ENCODE peak calls at places on chromosomes 1 and 21, in seven cellular contexts. Y, L, Q, R, D, Z and A are unnamed samples.

GRCh38 chr1:17538428-17539130 is 919 bp upstream of the ARHGEF10L start:
- DNase-seq in Y (no peak), L (no peak), Q (no peak), R (no peak), D (no peak), Z (peak), A (no peak)

GRCh38 chr1:156319664-156320063 is 18.4 kb downstream of the CCT3 start:
- DNase-seq in Y (no peak), L (no peak), Q (no peak), R (no peak), D (no peak), Z (no peak), A (peak)

GRCh38 chr1:61951731-61952585 is 209.7 kb downstream of the PATJ start:
- DNase-seq in Y (no peak), L (peak), Q (no peak), R (no peak), D (peak), Z (no peak), A (peak)

GRCh38 chr1:240474133-240474614 is 137.8 kb downstream of the GREM2 start:
- DNase-seq in Y (no peak), L (no peak), Q (no peak), R (no peak), D (no peak), Z (no peak), A (peak)

GRCh38 chr1:68229927-68230812 is 2.2 kb downstream of the WLS start:
- DNase-seq in Y (peak), L (peak), Q (no peak), R (no peak), D (no peak), Z (no peak), A (no peak)

GRCh38 chr1:184283999-184284398 is 102.8 kb upstream of the C1orf21 start:
- DNase-seq in Y (no peak), L (no peak), Q (no peak), R (no peak), D (peak), Z (peak), A (peak)

GRCh38 chr21:34795152-34796141 is 126.7 kb downstream of the CLIC6 start:
- DNase-seq in Y (no peak), L (peak), Q (no peak), R (no peak), D (peak), Z (no peak), A (no peak)

GRCh38 chr21:36194024-36194423 is 37.4 kb downstream of the DOP1B start:
- DNase-seq in Y (no peak), L (no peak), Q (no peak), R (no peak), D (no peak), Z (no peak), A (no peak)

GRCh38 chr21:36079010-36079649 is 9.3 kb downstream of the CBR1 start:
- DNase-seq in Y (no peak), L (no peak), Q (no peak), R (no peak), D (no peak), Z (no peak), A (peak)

GRCh38 chr21:21458124-21458631 is 460.0 kb downstream of the NCAM2 start:
- DNase-seq in Y (no peak), L (no peak), Q (peak), R (no peak), D (no peak), Z (no peak), A (no peak)

GRCh38 chr1:178575611-178576331 is 62.9 kb downstream of the TEX35 start:
- DNase-seq in Y (no peak), L (no peak), Q (no peak), R (no peak), D (no peak), Z (no peak), A (peak)

GRCh38 chr1:236979149-236979890 is 24.9 kb downstream of the MT1HL1 start:
- DNase-seq in Y (no peak), L (no peak), Q (no peak), R (no peak), D (no peak), Z (no peak), A (no peak)

GRCh38 chr1:167460836-167461235 is 57.5 kb downstream of the CD247 start:
- DNase-seq in Y (no peak), L (no peak), Q (no peak), R (no peak), D (no peak), Z (no peak), A (no peak)

GRCh38 chr1:232987741-232988140 is 37.3 kb downstream of the NTPCR start:
- DNase-seq in Y (no peak), L (no peak), Q (no peak), R (no peak), D (no peak), Z (no peak), A (no peak)

GRCh38 chr1:48572632-48573258 is 100.7 kb upstream of the SPATA6 start:
- DNase-seq in Y (no peak), L (peak), Q (peak), R (no peak), D (no peak), Z (no peak), A (peak)

GRCh38 chr1:17189632-17190525 is 15.0 kb upstream of the PADI1 start:
- DNase-seq in Y (no peak), L (peak), Q (no peak), R (no peak), D (no peak), Z (no peak), A (peak)

GRCh38 chr1:89890085-89890754 is 69.4 kb downstream of the LRRC8D start:
- DNase-seq in Y (no peak), L (peak), Q (peak), R (no peak), D (no peak), Z (no peak), A (peak)

GRCh38 chr21:37341254-37341960 is 25.2 kb upstream of the DYRK1A start:
- DNase-seq in Y (no peak), L (peak), Q (no peak), R (no peak), D (no peak), Z (no peak), A (no peak)

GRCh38 chr1:61741682-61742619 is at the start of gene PATJ:
- DNase-seq in Y (peak), L (peak), Q (peak), R (peak), D (peak), Z (peak), A (no peak)

GRCh38 chr1:147245586-147246021 is 3.1 kb downstream of the CHD1L start:
- DNase-seq in Y (no peak), L (no peak), Q (no peak), R (no peak), D (no peak), Z (no peak), A (no peak)

GRCh38 chr1:216356945-216357344 is 66.3 kb downstream of the USH2A start:
- DNase-seq in Y (no peak), L (no peak), Q (no peak), R (no peak), D (no peak), Z (no peak), A (no peak)

GRCh38 chr1:67316918-67317317 is 9.2 kb downstream of the IL12RB2 start:
- DNase-seq in Y (no peak), L (peak), Q (no peak), R (no peak), D (no peak), Z (no peak), A (no peak)

GRCh38 chr1:153122831-153123421 is 9.6 kb upstream of the SPRR2F start:
- DNase-seq in Y (peak), L (peak), Q (no peak), R (no peak), D (no peak), Z (no peak), A (no peak)

GRCh38 chr1:169106095-169106920 is at the start of gene ATP1B1:
- DNase-seq in Y (peak), L (peak), Q (peak), R (peak), D (peak), Z (peak), A (peak)

GRCh38 chr1:104072915-104073371 is 323.2 kb downstream of the AMY1C start:
- DNase-seq in Y (no peak), L (no peak), Q (peak), R (no peak), D (no peak), Z (no peak), A (no peak)
- H3K27ac ChIP-seq in Y (no peak), L (no peak), Q (no peak), R (no peak), D (no peak), Z (no peak), A (no peak)

GRCh38 chr1:160079448-160079847 is 1.9 kb upstream of the KCNJ9 start:
- DNase-seq in Y (no peak), L (no peak), Q (no peak), R (no peak), D (no peak), Z (no peak), A (no peak)
- TF ChIP-seq CTCF in Y (no peak), L (no peak), Q (no peak), R (no peak), D (no peak), Z (no peak), A (no peak)

GRCh38 chr1:12144236-12144635 is 22.6 kb upstream of the TNFRSF1B start:
- DNase-seq in Y (no peak), L (no peak), Q (no peak), R (no peak), D (no peak), Z (no peak), A (no peak)
- H3K27ac ChIP-seq in Y (peak), L (no peak), Q (peak), R (peak), D (no peak), Z (peak), A (peak)

GRCh38 chr1:44500181-44501021 is 95.3 kb downstream of the RNF220 start:
- DNase-seq in Y (no peak), L (no peak), Q (no peak), R (no peak), D (no peak), Z (no peak), A (peak)
- TF ChIP-seq CTCF in Y (no peak), L (no peak), Q (no peak), R (no peak), D (peak), Z (peak), A (peak)

GRCh38 chr1:6163973-6164617 is 16.0 kb downstream of the CHD5 start:
- DNase-seq in Y (no peak), L (no peak), Q (peak), R (no peak), D (no peak), Z (no peak), A (no peak)
- H3K27ac ChIP-seq in Y (no peak), L (no peak), Q (no peak), R (no peak), D (no peak), Z (no peak), A (no peak)

GRCh38 chr1:56754713-56755505 is 64.3 kb downstream of the FYB2 start:
- DNase-seq in Y (no peak), L (no peak), Q (no peak), R (no peak), D (no peak), Z (no peak), A (no peak)

GRCh38 chr1:56755911-56756310 is 63.3 kb downstream of the FYB2 start:
- DNase-seq in Y (no peak), L (no peak), Q (no peak), R (no peak), D (no peak), Z (no peak), A (no peak)

GRCh38 chr1:56758135-56758534 is 61.1 kb downstream of the FYB2 start:
- DNase-seq in Y (peak), L (peak), Q (no peak), R (peak), D (peak), Z (no peak), A (no peak)
- TF ChIP-seq CTCF in Y (no peak), L (no peak), Q (no peak), R (peak), D (peak), Z (no peak), A (no peak)

GRCh38 chr1:202165267-202165941 is 5.0 kb upstream of the PTPN7 start:
- DNase-seq in Y (no peak), L (no peak), Q (peak), R (no peak), D (no peak), Z (no peak), A (no peak)
- H3K27ac ChIP-seq in Y (no peak), L (no peak), Q (no peak), R (no peak), D (no peak), Z (no peak), A (no peak)